ENCODE peak calls at places on chromosomes 3 and 15, in five cellular contexts. W is CD4-positive, alpha-beta T cell; K is GM12865; P is OCI-LY7; C is tibial nerve. U is an unnamed sample.

GRCh38 chr15:31101262-31102048 is at the start of gene TRPM1:
- DNase-seq in W (no peak), K (no peak), P (no peak), C (no peak), U (no peak)

GRCh38 chr15:84727429-84727828 is 11.5 kb upstream of the SEC11A start:
- DNase-seq in W (no peak), K (no peak), P (no peak), C (no peak), U (no peak)

GRCh38 chr3:13274874-13275332 is 145.2 kb downstream of the NUP210 start:
- DNase-seq in W (no peak), K (no peak), P (no peak), C (no peak), U (no peak)

GRCh38 chr3:59796486-59796885 is 746.7 kb upstream of the CFAP20DC start:
- DNase-seq in W (no peak), K (no peak), P (no peak), C (no peak), U (no peak)

GRCh38 chr3:155859859-155860258 is 5.6 kb upstream of the SLC33A1 start:
- DNase-seq in W (no peak), K (peak; percentile 17), P (peak; percentile 40), C (no peak), U (peak; percentile 41)

GRCh38 chr15:88888719-88889118 is 6.6 kb downstream of the HAPLN3 start:
- DNase-seq in W (no peak), K (no peak), P (no peak), C (no peak), U (no peak)

GRCh38 chr3:69406156-69406555 is 20.3 kb upstream of the FRMD4B start:
- DNase-seq in W (no peak), K (no peak), P (no peak), C (peak; percentile 27), U (no peak)

GRCh38 chr3:40309925-40310635 is 573 bp downstream of the EIF1B start:
- DNase-seq in W (peak; percentile 13), K (peak; percentile 37), P (peak; percentile 32), C (peak; percentile 32), U (peak; percentile 51)

GRCh38 chr15:87850916-87851315 is 405.6 kb downstream of the NTRK3 start:
- DNase-seq in W (no peak), K (no peak), P (no peak), C (no peak), U (no peak)

GRCh38 chr3:169771651-169772529 is 1.3 kb upstream of the MYNN start:
- DNase-seq in W (peak; percentile 32), K (peak; percentile 86), P (peak; percentile 85), C (peak; percentile 90), U (no peak)

GRCh38 chr3:98596902-98597500 is 3.6 kb upstream of the CPOX start:
- DNase-seq in W (no peak), K (peak; percentile 67), P (peak; percentile 67), C (peak; percentile 35), U (no peak)
- TF ChIP-seq CTCF in W (peak; percentile 80), K (peak; percentile 44), P (peak; percentile 86), C (peak; percentile 74), U (peak; percentile 38)

GRCh38 chr3:1442271-1442670 is 349.4 kb downstream of the CNTN6 start:
- DNase-seq in W (no peak), K (peak; percentile 2), P (no peak), C (no peak), U (no peak)

GRCh38 chr3:1444196-1444595 is 351.4 kb downstream of the CNTN6 start:
- DNase-seq in W (no peak), K (no peak), P (no peak), C (no peak), U (no peak)

GRCh38 chr3:1439395-1439794 is 346.6 kb downstream of the CNTN6 start:
- DNase-seq in W (no peak), K (peak; percentile 14), P (peak; percentile 11), C (no peak), U (no peak)
- TF ChIP-seq CTCF in W (no peak), K (peak; percentile 30), P (peak; percentile 70), C (no peak), U (peak; percentile 24)

GRCh38 chr3:58494107-58494506 is 2.2 kb downstream of the KCTD6 start:
- DNase-seq in W (no peak), K (no peak), P (no peak), C (no peak), U (no peak)
- TF ChIP-seq CTCF in W (no peak), K (no peak), P (peak; percentile 50), C (no peak), U (no peak)

GRCh38 chr3:160720123-160720746 is 35.8 kb upstream of the PPM1L start:
- DNase-seq in W (no peak), K (peak; percentile 32), P (peak; percentile 4), C (no peak), U (peak; percentile 15)
- TF ChIP-seq CTCF in W (no peak), K (peak; percentile 30), P (peak; percentile 51), C (no peak), U (no peak)

GRCh38 chr3:51538459-51539290 is at the start of gene RAD54L2:
- DNase-seq in W (peak; percentile 73), K (peak; percentile 91), P (peak; percentile 87), C (peak; percentile 57), U (peak; percentile 91)
- TF ChIP-seq CTCF in W (no peak), K (peak; percentile 28), P (peak; percentile 58), C (no peak), U (peak; percentile 46)

DNA sequence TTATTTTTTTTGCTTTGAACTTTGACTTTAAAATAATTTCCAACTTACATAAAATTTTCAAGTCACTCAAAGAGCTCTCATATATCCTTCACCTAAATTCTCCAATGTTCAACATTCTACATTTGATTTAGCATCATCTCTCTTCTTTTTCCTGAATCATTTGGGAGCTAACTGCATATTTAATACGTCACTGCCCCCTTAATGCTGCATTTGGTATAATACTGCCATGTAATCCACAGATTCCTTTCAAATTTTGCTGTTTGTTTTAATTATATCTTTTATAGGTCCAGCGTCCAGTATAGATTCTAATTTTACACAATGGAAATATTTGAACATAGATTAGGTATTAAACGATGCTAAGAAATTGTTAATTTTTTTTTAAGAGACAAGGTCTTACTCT is 2.3 kb upstream of the EIF2AK4 start:
- DNase-seq in W (no peak), K (no peak), P (no peak), C (no peak), U (no peak)
- TF ChIP-seq CTCF in W (no peak), K (no peak), P (peak; percentile 21), C (no peak), U (peak; percentile 23)

GRCh38 chr15:86743283-86743903 is 663.7 kb downstream of the AGBL1 start:
- DNase-seq in W (peak; percentile 28), K (peak; percentile 42), P (peak; percentile 18), C (peak; percentile 18), U (no peak)
- TF ChIP-seq CTCF in W (peak; percentile 68), K (peak; percentile 61), P (peak; percentile 80), C (peak; percentile 46), U (peak; percentile 30)